ENCODE peak calls at places on chromosomes 6 and 20, in eight cellular contexts. F, Z, A, N, M, C, Q and R are unnamed samples.

GRCh38 chr6:42136508-42137191 is 5.8 kb downstream of the C6orf132 start:
- DNase-seq in Z (peak; percentile 95), F (no peak), A (peak; percentile 63), M (no peak), C (no peak), Q (no peak), N (peak; percentile 87), R (peak; percentile 40)

GRCh38 chr6:14585689-14586088 is 468.1 kb downstream of the CD83 start:
- DNase-seq in Q (no peak), C (no peak), A (no peak), N (no peak), M (no peak), Z (no peak), F (no peak), R (no peak)

GRCh38 chr6:4615891-4616290 is 160.3 kb upstream of the CDYL start:
- DNase-seq in N (no peak), Q (peak; percentile 53), C (no peak), M (no peak), A (no peak), Z (no peak), F (no peak), R (no peak)

GRCh38 chr6:161348628-161348994 is 74.8 kb upstream of the AGPAT4 start:
- DNase-seq in C (no peak), Z (no peak), Q (no peak), A (no peak), N (no peak), M (no peak), F (no peak), R (no peak)

GRCh38 chr6:36821581-36822335 is 17.5 kb downstream of the CPNE5 start:
- DNase-seq in Z (no peak), F (no peak), M (no peak), C (no peak), N (no peak), Q (no peak), A (no peak), R (no peak)

GRCh38 chr20:57130160-57130772 is 136.2 kb downstream of the BMP7 start:
- DNase-seq in Z (no peak), Q (no peak), C (no peak), A (no peak), M (no peak), F (no peak), N (no peak), R (no peak)

GRCh38 chr20:33475381-33476160 is 14.3 kb upstream of the CBFA2T2 start:
- DNase-seq in Z (no peak), A (no peak), Q (no peak), C (no peak), F (no peak), M (no peak), N (no peak), R (no peak)

GRCh38 chr6:147204843-147205311 is 660 bp downstream of the STXBP5 start:
- DNase-seq in Z (no peak), A (no peak), N (no peak), M (no peak), Q (no peak), C (peak; percentile 38), F (no peak), R (no peak)

GRCh38 chr20:41480054-41480770 is 113.6 kb upstream of the EMILIN3 start:
- DNase-seq in N (no peak), C (no peak), F (no peak), A (no peak), Z (no peak), Q (no peak), M (no peak), R (no peak)

GRCh38 chr20:63394069-63394468 is 32.9 kb upstream of the CHRNA4 start:
- DNase-seq in C (peak; percentile 70), N (no peak), A (peak; percentile 2), M (no peak), Q (no peak), Z (peak; percentile 69), F (no peak), R (peak; percentile 58)

GRCh38 chr6:4637691-4638433 is 138.3 kb upstream of the CDYL start:
- DNase-seq in Q (no peak), F (no peak), N (no peak), C (no peak), A (peak; percentile 67), M (no peak), Z (no peak), R (no peak)

GRCh38 chr6:149273318-149273717 is 44.2 kb upstream of the TAB2 start:
- DNase-seq in M (no peak), Q (no peak), C (no peak), F (no peak), Z (no peak), A (no peak), N (no peak), R (no peak)